ENCODE peak calls at places on chromosomes 6 and 20, in six cellular contexts. R is HCT116, A is PC-3, M is SK-N-SH, B is GM23248, H is MM.1S. O is an unnamed sample.

GRCh38 chr6:44072959-44073611 is 54.2 kb downstream of the MRPL14 start:
- DNase-seq in A (peak; percentile 84), H (peak; percentile 84), R (no peak), M (peak; percentile 95), B (peak; percentile 92), O (peak; percentile 97)

GRCh38 chr6:37987008-37987407 is 167.5 kb downstream of the ZFAND3 start:
- DNase-seq in A (peak; percentile 21), R (no peak), M (no peak), H (no peak), B (peak; percentile 87), O (no peak)

GRCh38 chr20:25269057-25269832 is 21.4 kb downstream of the PYGB start:
- DNase-seq in H (no peak), M (peak; percentile 2), R (no peak), A (no peak), B (no peak), O (no peak)

GRCh38 chr20:4550740-4551139 is 171.0 kb upstream of the PRND start:
- DNase-seq in H (no peak), A (peak; percentile 95), M (no peak), R (no peak), B (peak; percentile 40), O (no peak)

GRCh38 chr6:70709826-70710225 is 42.1 kb downstream of the SMAP1 start:
- DNase-seq in H (no peak), A (peak; percentile 76), M (no peak), B (peak; percentile 80), R (no peak), O (no peak)

GRCh38 chr6:81614292-81614691 is 138.2 kb downstream of the TENT5A start:
- DNase-seq in H (no peak), B (peak; percentile 42), M (no peak), R (no peak), A (peak; percentile 56), O (peak; percentile 15)

GRCh38 chr6:150874184-150874583 is 8.7 kb downstream of the MTHFD1L start:
- DNase-seq in H (no peak), A (no peak), M (no peak), B (no peak), R (no peak), O (no peak)

GRCh38 chr20:25063981-25064380 is 6.0 kb upstream of the ACSS1 start:
- DNase-seq in A (no peak), R (no peak), B (no peak), M (no peak), H (no peak), O (no peak)

GRCh38 chr6:56378966-56379608 is 131.7 kb upstream of the COL21A1 start:
- DNase-seq in R (no peak), B (no peak), M (no peak), H (no peak), A (no peak), O (no peak)

GRCh38 chr6:128487746-128488145 is 32.7 kb downstream of the PTPRK start:
- DNase-seq in A (no peak), H (no peak), M (no peak), B (peak; percentile 24), R (no peak), O (no peak)

GRCh38 chr6:41732601-41733348 is 2.6 kb downstream of the TFEB start:
- DNase-seq in B (peak; percentile 22), A (no peak), R (no peak), H (peak; percentile 87), M (no peak), O (no peak)

GRCh38 chr6:35725081-35725708 is 11.6 kb upstream of the ARMC12 start:
- DNase-seq in B (no peak), R (no peak), M (no peak), A (no peak), H (no peak), O (no peak)

GRCh38 chr6:38375341-38375740 is 264.4 kb downstream of the BTBD9 start:
- DNase-seq in R (no peak), H (no peak), A (no peak), B (no peak), M (no peak), O (no peak)

GRCh38 chr6:16624631-16625299 is 136.5 kb downstream of the ATXN1 start:
- DNase-seq in H (no peak), M (no peak), B (peak; percentile 40), A (no peak), R (no peak), O (no peak)

GRCh38 chr20:19560876-19561480 is 197.1 kb upstream of the RIN2 start:
- DNase-seq in A (no peak), M (no peak), H (no peak), R (no peak), B (no peak), O (no peak)

GRCh38 chr6:88662653-88663174 is 300.7 kb downstream of the RNGTT start:
- DNase-seq in R (no peak), B (no peak), H (no peak), A (no peak), M (no peak), O (no peak)

GRCh38 chr6:10529231-10529801 is 8.2 kb downstream of the GCNT2 start:
- DNase-seq in A (peak; percentile 60), H (no peak), M (no peak), B (no peak), R (no peak), O (no peak)
- H3K4me3 ChIP-seq in A (peak overlapping the region; percentile 81), H (peak overlapping the region; percentile 67), M (no peak overlapping the region), B (no peak overlapping the region), R (no peak overlapping the region), O (no peak overlapping the region)

GRCh38 chr6:53359843-53360834 is 11.4 kb upstream of the ELOVL5 start:
- DNase-seq in M (peak; percentile 25), H (no peak), B (peak; percentile 63), R (no peak), A (no peak), O (no peak)
- TF ChIP-seq EZH2phosphoT487 in M (no peak), H (no peak), B (no peak), R (no peak), A (no peak), O (no peak)

GRCh38 chr6:30571085-30572077 is at the start of gene ABCF1:
- DNase-seq in H (peak; percentile 97), R (peak; percentile 93), M (peak; percentile 97), A (peak; percentile 99), B (peak; percentile 99), O (peak; percentile 99)
- H3K9ac ChIP-seq in H (peak within 1 kb of the TSS; percentile 88), R (peak within 1 kb of the TSS; percentile 85), M (peak within 1 kb of the TSS; percentile 95), A (peak within 1 kb of the TSS; percentile 91), B (peak within 1 kb of the TSS; percentile 92), O (peak within 1 kb of the TSS; percentile 59)

DNA sequence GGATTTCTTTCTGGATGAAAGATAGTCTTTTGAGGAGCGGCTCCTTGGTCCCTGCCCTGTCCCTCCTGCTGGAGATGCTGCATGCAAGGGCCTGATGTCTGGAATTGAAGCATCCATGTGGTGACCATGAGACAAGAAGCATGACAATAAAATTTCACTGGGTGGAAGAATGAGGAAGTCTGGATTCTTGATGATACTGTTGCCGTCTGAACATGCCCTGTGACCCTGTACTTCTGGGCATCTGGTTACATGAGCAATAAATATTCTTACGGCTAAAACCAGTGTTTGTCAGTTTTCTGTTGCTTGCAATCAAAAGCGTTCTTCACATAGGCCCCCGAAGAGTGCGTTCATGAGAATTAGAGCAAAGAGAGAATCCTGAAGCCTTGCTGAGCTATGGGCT is 194.9 kb upstream of the PMEPA1 start:
- DNase-seq in R (no peak), B (no peak), H (no peak), A (no peak), M (no peak), O (no peak)
- H3K4me3 ChIP-seq in R (no peak overlapping the region), B (no peak overlapping the region), H (no peak overlapping the region), A (no peak overlapping the region), M (no peak overlapping the region), O (no peak overlapping the region)

GRCh38 chr6:33706136-33706725 is 5.3 kb downstream of the UQCC2 start:
- DNase-seq in B (no peak), M (no peak), R (no peak), A (no peak), H (peak; percentile 85), O (no peak)
- TF ChIP-seq EZH2phosphoT487 in B (no peak), M (no peak), R (no peak), A (no peak), H (no peak), O (no peak)

GRCh38 chr6:159899994-159900745 is 9.4 kb downstream of the MAS1 start:
- DNase-seq in R (no peak), M (no peak), B (peak; percentile 81), A (peak; percentile 89), H (no peak), O (no peak)
- H3K9ac ChIP-seq in R (no peak overlapping the region), M (no peak overlapping the region), B (no peak overlapping the region), A (peak overlapping the region; percentile 60), H (no peak overlapping the region), O (no peak overlapping the region)

GRCh38 chr20:46811328-46812084 is 83.1 kb upstream of the EYA2 start:
- DNase-seq in M (peak; percentile 62), H (no peak), B (no peak), A (no peak), R (no peak), O (peak; percentile 26)

GRCh38 chr20:46809961-46810360 is 84.7 kb upstream of the EYA2 start:
- DNase-seq in B (no peak), M (no peak), A (no peak), R (no peak), H (no peak), O (no peak)

GRCh38 chr20:46807998-46808397 is 86.6 kb upstream of the EYA2 start:
- DNase-seq in A (no peak), B (no peak), H (no peak), M (no peak), R (no peak), O (no peak)

GRCh38 chr20:46808565-46808964 is 86.1 kb upstream of the EYA2 start:
- DNase-seq in M (no peak), B (no peak), R (no peak), A (peak; percentile 29), H (no peak), O (no peak)

DNA sequence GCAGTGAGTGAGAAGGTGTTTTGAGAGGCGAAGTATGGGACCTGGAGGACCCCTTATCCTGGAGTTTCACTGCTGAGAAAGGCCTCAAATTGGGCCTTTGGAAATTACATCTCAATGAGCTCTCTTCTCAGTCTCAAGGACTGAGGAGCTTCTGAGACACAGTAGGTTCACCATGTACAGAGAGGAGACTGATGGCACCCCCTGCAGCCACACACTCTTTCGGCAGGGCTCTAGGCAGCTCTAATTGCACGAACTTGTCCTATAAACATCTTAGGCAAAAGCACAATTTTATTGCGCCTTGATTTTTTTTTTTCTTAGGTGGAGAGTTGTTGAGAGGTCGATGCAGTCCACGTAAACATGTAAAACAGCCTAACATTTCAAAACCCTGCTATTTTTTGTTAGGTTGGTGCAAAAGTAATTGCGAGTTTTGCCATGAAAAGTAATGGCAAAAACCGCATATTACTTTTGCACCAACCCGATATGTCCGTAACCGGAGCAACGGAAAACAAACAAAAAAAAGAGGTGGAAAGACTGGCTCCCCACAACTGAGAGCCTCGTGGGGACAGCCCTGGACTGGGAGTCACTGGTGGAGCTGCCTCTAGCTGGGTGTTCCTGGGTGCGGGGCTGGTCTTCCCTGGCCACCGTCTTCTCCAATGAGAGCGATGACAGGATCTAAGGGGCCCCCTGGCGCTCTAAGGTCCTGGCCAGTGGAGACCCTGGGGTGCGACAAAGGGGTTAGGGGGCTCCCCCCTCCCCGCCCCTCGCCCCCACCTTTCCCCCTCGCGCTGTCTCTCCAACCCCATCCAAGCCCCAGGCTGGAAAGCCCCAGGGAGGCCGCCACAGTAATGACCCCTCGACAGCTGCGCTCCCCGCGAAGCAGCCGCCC is 84.0 kb upstream of the EYA2 start:
- DNase-seq in M (no peak), H (no peak), B (no peak), R (no peak), A (no peak), O (no peak)
- H3K4me3 ChIP-seq in M (no peak overlapping the region), H (no peak overlapping the region), B (no peak overlapping the region), R (no peak overlapping the region), A (no peak overlapping the region), O (no peak overlapping the region)

O was measured in neural progenitor cell.